ENCODE peak calls at places on chromosomes 4 and X, in seven cellular contexts. J is upper lobe of right lung; T is tibial artery; F is CD4-positive, alpha-beta memory T cell; P is cardiac muscle cell; R is fibroblast of lung; X is endodermal cell. B is an unnamed sample.

GRCh38 chrX:87961471-87961870 is 443.9 kb downstream of the KLHL4 start:
- DNase-seq in J (no peak), T (no peak), F (no peak), P (no peak), R (no peak), X (peak), B (no peak)

GRCh38 chrX:153539979-153540358 is 22.5 kb downstream of the ATP2B3 start:
- DNase-seq in J (no peak), T (no peak), F (no peak), P (no peak), R (no peak), X (no peak), B (no peak)

GRCh38 chrX:14697453-14697852 is 168.1 kb downstream of the GLRA2 start:
- DNase-seq in J (no peak), T (no peak), F (no peak), P (peak), R (peak), X (peak), B (no peak)

GRCh38 chrX:19649227-19650009 is 134.1 kb upstream of the MAP3K15 start:
- DNase-seq in J (no peak), T (no peak), F (no peak), P (no peak), R (peak), X (no peak), B (no peak)

GRCh38 chr4:39706334-39706733 is 8.4 kb downstream of the UBE2K start:
- DNase-seq in J (no peak), T (peak), F (no peak), P (no peak), R (peak), X (no peak), B (no peak)

GRCh38 chr4:139315221-139315675 is 13.0 kb upstream of the NDUFC1 start:
- DNase-seq in J (no peak), T (no peak), F (no peak), P (no peak), R (no peak), X (peak), B (no peak)

GRCh38 chr4:75545526-75545925 is 10.3 kb upstream of the ODAPH start:
- DNase-seq in J (no peak), T (no peak), F (no peak), P (no peak), R (no peak), X (no peak), B (no peak)

GRCh38 chr4:145936142-145937020 is 2.2 kb downstream of the ZNF827 start:
- DNase-seq in J (peak), T (peak), F (peak), P (peak), R (peak), X (peak), B (peak)

GRCh38 chrX:129755779-129756650 is 17.2 kb downstream of the XPNPEP2 start:
- DNase-seq in J (no peak), T (no peak), F (no peak), P (no peak), R (no peak), X (peak), B (peak)

GRCh38 chrX:19740744-19741143 is 146.7 kb downstream of the SH3KBP1 start:
- DNase-seq in J (no peak), T (no peak), F (no peak), P (no peak), R (no peak), X (no peak), B (no peak)

GRCh38 chrX:53729756-53730155 is 43.2 kb upstream of the HUWE1 start:
- DNase-seq in J (no peak), T (no peak), F (no peak), P (no peak), R (no peak), X (no peak), B (no peak)

GRCh38 chrX:110477593-110478228 is 119.1 kb downstream of the RTL9 start:
- DNase-seq in J (no peak), T (no peak), F (no peak), P (no peak), R (no peak), X (peak), B (peak)

GRCh38 chrX:103918050-103918449 is 44.4 kb upstream of the TMSB15B start:
- DNase-seq in J (no peak), T (peak), F (peak), P (peak), R (peak), X (peak), B (no peak)

GRCh38 chrX:46648660-46649059 is 75.1 kb downstream of the CHST7 start:
- DNase-seq in J (no peak), T (no peak), F (no peak), P (no peak), R (no peak), X (peak), B (no peak)

GRCh38 chrX:94524867-94525266 is 850.9 kb downstream of the FAM133A start:
- DNase-seq in J (no peak), T (no peak), F (no peak), P (no peak), R (no peak), X (peak), B (no peak)

GRCh38 chrX:8879750-8880149 is 78.6 kb upstream of the FAM9A start:
- DNase-seq in J (no peak), T (no peak), F (peak), P (no peak), R (peak), X (peak), B (no peak)

GRCh38 chrX:38561951-38562719 is 793 bp downstream of the TSPAN7 start:
- DNase-seq in J (peak), T (peak), F (peak), P (peak), R (no peak), X (peak), B (peak)

GRCh38 chr4:174686826-174687225 is 142.2 kb downstream of the GLRA3 start:
- DNase-seq in J (no peak), T (no peak), F (no peak), P (no peak), R (no peak), X (no peak), B (no peak)

GRCh38 chr4:63757919-63758318 is 651.3 kb downstream of the TECRL start:
- DNase-seq in J (no peak), T (no peak), F (no peak), P (no peak), R (no peak), X (no peak), B (no peak)

GRCh38 chr4:177016541-177017141 is 223.9 kb upstream of the VEGFC start:
- DNase-seq in J (no peak), T (no peak), F (no peak), P (no peak), R (peak), X (no peak), B (no peak)

GRCh38 chr4:186765138-186765537 is 41.5 kb upstream of the FAT1 start:
- DNase-seq in J (no peak), T (peak), F (no peak), P (no peak), R (peak), X (peak), B (no peak)

GRCh38 chr4:19026281-19026680 is 1004.7 kb upstream of the LCORL start:
- DNase-seq in J (peak), T (no peak), F (no peak), P (no peak), R (peak), X (no peak), B (no peak)

GRCh38 chr4:4919926-4920325 is 60.5 kb downstream of the MSX1 start:
- DNase-seq in J (no peak), T (peak), F (no peak), P (no peak), R (no peak), X (peak), B (no peak)

GRCh38 chr4:3572363-3572762 is 40.1 kb upstream of the LRPAP1 start:
- DNase-seq in J (no peak), T (no peak), F (no peak), P (peak), R (no peak), X (peak), B (no peak)

GRCh38 chr4:128461300-128462103 is 173.9 kb upstream of the PGRMC2 start:
- DNase-seq in J (no peak), T (no peak), F (no peak), P (no peak), R (peak), X (peak), B (no peak)

GRCh38 chr4:155608231-155608885 is 58.3 kb upstream of the GUCY1A1 start:
- DNase-seq in J (no peak), T (no peak), F (no peak), P (no peak), R (peak), X (no peak), B (peak)

GRCh38 chr4:33493231-33493630 is 2751.1 kb downstream of the ARAP2 start:
- DNase-seq in J (no peak), T (no peak), F (no peak), P (no peak), R (no peak), X (no peak), B (no peak)

GRCh38 chr4:73620115-73620792 is at the start of gene RASSF6:
- DNase-seq in J (peak), T (no peak), F (peak), P (peak), R (no peak), X (peak), B (peak)

GRCh38 chr4:182448281-182449151 is 205.3 kb downstream of the TENM3 start:
- DNase-seq in J (peak), T (peak), F (peak), P (peak), R (peak), X (peak), B (peak)

GRCh38 chr4:179196511-179196910 is 1754.3 kb upstream of the AGA start:
- DNase-seq in J (no peak), T (no peak), F (no peak), P (peak), R (peak), X (no peak), B (no peak)

GRCh38 chr4:86564795-86565194 is 29.3 kb upstream of the PTPN13 start:
- DNase-seq in J (no peak), T (no peak), F (no peak), P (no peak), R (no peak), X (no peak), B (no peak)

GRCh38 chr4:74632634-74633033 is 161.7 kb downstream of the BTC start:
- DNase-seq in J (no peak), T (peak), F (peak), P (no peak), R (peak), X (no peak), B (no peak)

GRCh38 chr4:109169160-109169559 is 133.3 kb downstream of the COL25A1 start:
- DNase-seq in J (no peak), T (no peak), F (no peak), P (no peak), R (peak), X (no peak), B (no peak)

GRCh38 chr4:3851211-3851610 is 85.0 kb downstream of the ADRA2C start:
- DNase-seq in J (no peak), T (no peak), F (no peak), P (no peak), R (no peak), X (no peak), B (no peak)

GRCh38 chrX:104137496-104137895 is 19.3 kb downstream of the SLC25A53 start:
- DNase-seq in J (no peak), T (no peak), F (no peak), P (no peak), R (peak), X (no peak), B (no peak)

GRCh38 chrX:1719270-1719669 is 104.4 kb downstream of the ASMT start:
- DNase-seq in J (no peak), T (no peak), F (no peak), P (no peak), R (no peak), X (no peak), B (no peak)

GRCh38 chr4:66160606-66161005 is 490.3 kb upstream of the EPHA5 start:
- DNase-seq in J (no peak), T (no peak), F (no peak), P (no peak), R (no peak), X (no peak), B (no peak)

GRCh38 chr4:181685461-181685860 is 557.7 kb upstream of the TENM3 start:
- DNase-seq in J (no peak), T (no peak), F (no peak), P (no peak), R (peak), X (no peak), B (no peak)

GRCh38 chr4:8600686-8601085 is 8.1 kb downstream of the CPZ start:
- DNase-seq in J (no peak), T (no peak), F (no peak), P (no peak), R (no peak), X (no peak), B (no peak)
- H3K27ac ChIP-seq in J (no peak), T (no peak), F (no peak), P (no peak), R (no peak), X (no peak), B (no peak)

GRCh38 chrX:3345281-3346081 is 971 bp downstream of the MXRA5 start:
- DNase-seq in J (peak), T (peak), F (no peak), P (peak), R (peak), X (peak), B (peak)

GRCh38 chrX:3351287-3351686 is 4.8 kb upstream of the MXRA5 start:
- DNase-seq in J (no peak), T (no peak), F (no peak), P (no peak), R (no peak), X (no peak), B (no peak)

GRCh38 chrX:3348191-3348590 is 1.7 kb upstream of the MXRA5 start:
- DNase-seq in J (no peak), T (no peak), F (no peak), P (no peak), R (no peak), X (no peak), B (no peak)

GRCh38 chrX:3346436-3347329 is at the start of gene MXRA5:
- DNase-seq in J (no peak), T (no peak), F (no peak), P (peak), R (peak), X (peak), B (peak)
- H3K4me3 ChIP-seq in J (peak), T (peak), F (no peak), P (peak), R (peak), X (peak), B (peak)

GRCh38 chrX:152154050-152154449 is 15.7 kb upstream of the MAGEA10 start:
- DNase-seq in J (no peak), T (no peak), F (no peak), P (no peak), R (no peak), X (peak), B (no peak)

GRCh38 chrX:152157042-152157441 is 18.7 kb upstream of the MAGEA10 start:
- DNase-seq in J (no peak), T (no peak), F (no peak), P (peak), R (no peak), X (no peak), B (no peak)

DNA sequence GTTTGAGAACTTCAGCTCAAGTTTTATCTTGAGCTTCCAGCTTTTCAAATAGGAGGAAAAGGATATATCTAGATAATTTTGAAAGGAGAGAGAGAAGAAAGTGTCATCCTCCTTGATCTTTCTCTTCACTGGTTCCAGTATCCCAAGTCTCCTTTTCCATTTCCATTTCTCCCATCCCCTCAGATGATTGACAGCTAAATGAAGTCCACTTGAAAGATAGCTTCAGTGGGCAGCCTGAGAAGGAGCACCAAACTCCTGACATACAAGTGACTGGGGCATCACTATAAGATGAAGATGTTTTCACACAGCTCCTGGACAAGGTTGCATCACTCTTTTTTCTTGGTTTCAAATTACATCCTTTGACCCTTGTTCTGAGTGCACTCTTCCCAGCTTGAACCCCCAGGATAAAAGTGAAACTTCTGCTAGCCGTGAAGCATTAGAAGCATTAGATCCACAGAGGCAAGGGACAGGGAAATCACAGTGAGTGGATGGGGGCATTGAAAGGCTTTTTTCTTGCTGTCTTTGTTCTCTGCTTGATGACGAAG is 17.5 kb upstream of the MAGEA10 start:
- DNase-seq in J (no peak), T (no peak), F (no peak), P (no peak), R (no peak), X (no peak), B (no peak)
- H3K27ac ChIP-seq in J (no peak), T (no peak), F (no peak), P (no peak), R (no peak), X (no peak), B (no peak)

DNA sequence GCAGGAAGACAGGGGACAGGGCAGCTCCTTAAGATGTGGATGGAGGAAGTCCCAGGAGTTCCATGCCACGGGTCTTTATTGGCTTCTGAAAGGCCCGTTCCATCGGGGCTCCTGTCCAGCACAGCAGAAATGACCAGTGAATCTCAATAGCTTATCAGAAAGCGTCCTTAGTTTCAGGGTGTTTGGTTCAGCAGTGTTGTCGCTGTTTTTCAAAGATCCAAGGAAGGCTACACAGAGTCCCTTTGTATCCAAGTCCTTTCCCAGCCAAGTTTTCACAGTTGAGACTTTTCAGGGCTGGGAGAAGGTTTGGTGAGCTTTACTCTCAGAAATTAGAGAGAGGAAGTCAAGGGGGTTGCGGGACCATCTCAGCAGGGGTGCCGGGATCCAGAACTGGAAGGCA is 5.0 kb upstream of the ZCCHC4 start:
- DNase-seq in J (no peak), T (no peak), F (no peak), P (no peak), R (no peak), X (no peak), B (no peak)
- H3K4me3 ChIP-seq in J (no peak), T (no peak), F (no peak), P (no peak), R (no peak), X (no peak), B (no peak)

DNA sequence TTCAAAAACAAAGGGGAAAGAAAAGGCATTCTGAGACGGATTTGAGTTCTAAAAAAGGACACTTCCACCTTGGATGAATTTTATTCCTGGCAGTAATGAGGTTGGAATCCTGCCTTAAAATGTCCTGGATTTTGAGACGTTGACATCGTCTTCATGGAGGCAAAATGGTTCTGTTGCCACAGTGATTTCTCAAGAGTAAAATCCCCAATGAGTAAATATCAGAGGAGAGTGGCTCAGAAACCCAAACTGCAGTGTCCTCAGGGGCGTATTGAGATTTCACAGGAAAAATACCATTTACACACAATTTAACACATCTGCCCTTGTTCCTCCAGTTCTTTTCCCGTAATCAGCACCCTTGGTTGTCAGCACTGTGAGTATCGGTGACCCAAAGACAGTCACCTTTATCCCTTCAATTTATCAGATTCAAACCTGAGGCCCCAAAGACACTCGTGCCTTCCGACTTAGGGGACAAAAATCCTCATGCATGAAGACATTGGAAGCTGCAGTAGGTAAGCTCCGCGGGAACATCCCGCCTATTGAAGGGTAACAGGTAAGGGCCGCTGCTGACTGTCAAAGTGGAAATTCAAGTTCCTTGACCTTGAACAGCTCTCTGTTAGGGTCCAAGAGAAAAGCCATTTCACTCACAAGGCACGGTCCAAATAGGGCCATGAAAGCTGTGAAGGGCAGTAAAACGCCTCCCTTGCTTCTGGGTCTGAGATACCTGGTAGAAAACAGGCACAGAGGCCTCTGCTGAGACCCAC is 34.4 kb downstream of the CCDC149 start:
- DNase-seq in J (no peak), T (no peak), F (no peak), P (no peak), R (no peak), X (peak), B (no peak)
- H3K27ac ChIP-seq in J (no peak), T (no peak), F (no peak), P (no peak), R (no peak), X (no peak), B (no peak)

GRCh38 chr4:92304636-92305035 is 870 bp downstream of the GRID2 start:
- DNase-seq in J (no peak), T (no peak), F (no peak), P (peak), R (peak), X (peak), B (no peak)

GRCh38 chr4:92303621-92304027 is at the start of gene GRID2:
- DNase-seq in J (peak), T (no peak), F (no peak), P (peak), R (peak), X (peak), B (peak)

GRCh38 chr4:92305878-92306520 is 2.2 kb downstream of the GRID2 start:
- DNase-seq in J (no peak), T (no peak), F (no peak), P (peak), R (no peak), X (peak), B (peak)

GRCh38 chr4:92305148-92305877 is 1.5 kb downstream of the GRID2 start:
- DNase-seq in J (peak), T (peak), F (no peak), P (peak), R (peak), X (peak), B (peak)

DNA sequence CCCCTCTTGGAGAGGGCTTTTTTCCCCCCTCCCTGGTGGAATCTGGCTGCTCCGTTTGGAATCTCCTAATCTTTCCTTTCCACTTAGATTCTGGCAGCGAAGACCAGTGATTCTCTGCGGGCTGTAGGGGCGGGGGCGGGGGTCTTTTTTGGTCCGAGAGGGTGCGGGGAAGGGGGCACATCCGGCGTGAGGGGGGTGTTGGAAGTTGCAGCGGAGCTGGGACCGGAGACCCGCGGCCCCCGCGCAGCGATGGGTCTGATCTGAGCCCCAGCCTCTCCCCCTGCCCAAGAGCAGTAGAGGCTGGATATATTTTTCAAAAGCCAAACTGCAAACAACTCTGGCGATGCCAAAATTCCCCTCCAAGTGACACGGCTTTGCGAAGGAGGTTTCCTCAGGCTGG is 307 bp downstream of the GRID2 start:
- DNase-seq in J (no peak), T (no peak), F (no peak), P (peak), R (no peak), X (no peak), B (peak)
- H3K4me3 ChIP-seq in J (no peak), T (peak), F (no peak), P (peak), R (peak), X (peak), B (no peak)